ENCODE peak calls at places on chromosomes 4 and X, in ten cellular contexts. X, I, S, B, C, J, R, L, U and M are unnamed samples.
A peak's percentile ranks its signal among the peaks of the same experiment; 100 is the strongest.

GRCh38 chrX:139844884-139845283 is 88.0 kb downstream of the ATP11C start:
- DNase-seq in X (no peak), I (no peak), S (no peak), B (no peak), C (no peak), J (no peak), R (no peak), L (no peak), U (no peak), M (no peak)

GRCh38 chr4:76420901-76421581 is at the start of gene CCDC158:
- DNase-seq in X (peak; percentile 47), I (no peak), S (no peak), B (peak; percentile 36), C (no peak), J (no peak), R (no peak), L (no peak), U (no peak), M (no peak)

GRCh38 chr4:158783775-158784174 is 14.9 kb downstream of the FNIP2 start:
- DNase-seq in X (no peak), I (no peak), S (peak; percentile 35), B (no peak), C (no peak), J (no peak), R (no peak), L (no peak), U (no peak), M (no peak)

GRCh38 chrX:14497184-14497666 is 32.1 kb upstream of the GLRA2 start:
- DNase-seq in X (no peak), I (no peak), S (no peak), B (no peak), C (no peak), J (no peak), R (peak; percentile 2), L (no peak), U (no peak), M (no peak)

GRCh38 chrX:101658661-101659477 is 781 bp downstream of the ARMCX2 start:
- DNase-seq in X (peak; percentile 83), I (no peak), S (peak; percentile 5), B (peak; percentile 83), C (peak; percentile 71), J (no peak), R (peak; percentile 31), L (peak; percentile 88), U (peak; percentile 32), M (no peak)

GRCh38 chr4:21768349-21769310 is 179.9 kb downstream of the KCNIP4 start:
- DNase-seq in X (peak; percentile 12), I (peak; percentile 28), S (peak; percentile 61), B (no peak), C (peak; percentile 54), J (peak; percentile 28), R (no peak), L (no peak), U (no peak), M (no peak)

GRCh38 chr4:116001291-116001690 is 887.9 kb upstream of the NDST4 start:
- DNase-seq in X (no peak), I (no peak), S (no peak), B (no peak), C (no peak), J (no peak), R (no peak), L (no peak), U (no peak), M (no peak)

GRCh38 chrX:40912166-40912565 is 173.1 kb upstream of the USP9X start:
- DNase-seq in X (no peak), I (no peak), S (no peak), B (no peak), C (no peak), J (no peak), R (no peak), L (no peak), U (no peak), M (no peak)

GRCh38 chrX:24465524-24465850 is 401 bp downstream of the PDK3 start:
- DNase-seq in X (no peak), I (no peak), S (no peak), B (no peak), C (no peak), J (no peak), R (no peak), L (no peak), U (peak; percentile 3), M (no peak)

GRCh38 chr4:77804471-77804870 is 14.7 kb downstream of the CNOT6L start:
- DNase-seq in X (no peak), I (no peak), S (no peak), B (no peak), C (no peak), J (no peak), R (no peak), L (no peak), U (no peak), M (no peak)

GRCh38 chrX:12978205-12979010 is 3.5 kb downstream of the TMSB4X start:
- DNase-seq in X (no peak), I (no peak), S (peak; percentile 71), B (peak; percentile 45), C (peak; percentile 41), J (no peak), R (peak; percentile 82), L (peak; percentile 71), U (no peak), M (no peak)

GRCh38 chr4:74840931-74841330 is 46.6 kb upstream of the BTC start:
- DNase-seq in X (no peak), I (no peak), S (no peak), B (no peak), C (no peak), J (no peak), R (no peak), L (no peak), U (no peak), M (no peak)

GRCh38 chr4:15913631-15913970 is 24.9 kb downstream of the FGFBP1 start:
- DNase-seq in X (no peak), I (no peak), S (peak; percentile 99), B (no peak), C (no peak), J (peak; percentile 49), R (no peak), L (no peak), U (no peak), M (no peak)

GRCh38 chr4:142701017-142701416 is 145.1 kb downstream of the INPP4B start:
- DNase-seq in X (no peak), I (no peak), S (no peak), B (no peak), C (no peak), J (no peak), R (no peak), L (no peak), U (no peak), M (no peak)

GRCh38 chr4:151676301-151676700 is 84.5 kb downstream of the GATB start:
- DNase-seq in X (peak; percentile 56), I (no peak), S (peak; percentile 88), B (no peak), C (no peak), J (peak; percentile 8), R (no peak), L (no peak), U (no peak), M (no peak)
- H3K27ac ChIP-seq in X (no peak overlapping the region), I (no peak overlapping the region), S (no peak overlapping the region), B (no peak overlapping the region), C (peak overlapping the region; percentile 82), J (no peak overlapping the region), R (no peak overlapping the region), L (no peak overlapping the region), U (no peak overlapping the region), M (no peak overlapping the region)

DNA sequence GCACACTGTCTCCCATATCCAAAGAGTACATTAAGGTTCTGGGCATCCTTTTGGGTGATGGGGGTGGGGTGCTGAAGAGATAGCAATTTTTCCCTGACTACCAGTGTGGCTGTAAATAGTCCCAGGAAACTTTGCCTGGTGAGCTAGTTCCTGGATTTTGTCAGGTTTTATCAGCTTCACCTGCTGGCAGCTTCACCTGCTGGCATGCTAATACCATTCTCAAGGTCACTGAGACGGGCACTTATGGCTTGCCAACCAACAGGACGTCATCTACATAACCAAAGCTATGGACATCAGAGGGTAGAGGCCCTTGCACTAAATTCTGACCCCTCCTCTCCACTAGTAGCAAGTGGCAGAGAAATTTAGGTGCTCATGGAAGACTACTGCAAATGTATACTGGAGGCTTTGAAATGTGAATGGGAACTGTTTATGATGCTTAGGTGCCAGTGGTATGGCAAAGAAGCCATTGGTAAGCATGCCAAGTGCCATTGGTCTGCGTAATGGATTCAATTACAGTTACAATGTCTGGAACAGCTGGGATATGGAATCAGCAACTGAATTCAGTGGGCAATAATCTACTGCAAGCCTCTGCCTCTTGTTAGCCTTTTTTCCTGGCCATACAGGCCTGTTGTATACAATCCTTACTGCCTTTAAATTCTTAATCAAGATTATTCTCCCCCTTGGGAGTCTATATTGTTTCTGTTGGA is 71.6 kb upstream of the SH3RF1 start:
- DNase-seq in X (no peak), I (no peak), S (no peak), B (no peak), C (no peak), J (no peak), R (no peak), L (no peak), U (no peak), M (no peak)
- H3K27ac ChIP-seq in X (no peak overlapping the region), I (no peak overlapping the region), S (no peak overlapping the region), B (no peak overlapping the region), C (peak overlapping the region; percentile 78), J (no peak overlapping the region), R (no peak overlapping the region), L (no peak overlapping the region), U (no peak overlapping the region), M (peak overlapping the region; percentile 27)

GRCh38 chr4:53905935-53906377 is 158.4 kb downstream of the CHIC2 start:
- DNase-seq in X (peak; percentile 60), I (peak; percentile 36), S (peak; percentile 61), B (peak; percentile 50), C (no peak), J (no peak), R (no peak), L (no peak), U (no peak), M (no peak)
- H3K27ac ChIP-seq in X (no peak overlapping the region), I (no peak overlapping the region), S (no peak overlapping the region), B (peak overlapping the region; percentile 52), C (no peak overlapping the region), J (no peak overlapping the region), R (no peak overlapping the region), L (peak overlapping the region; percentile 31), U (no peak overlapping the region), M (no peak overlapping the region)

GRCh38 chr4:185383451-185383850 is 12.3 kb downstream of the LRP2BP start:
- DNase-seq in X (peak; percentile 74), I (no peak), S (peak; percentile 62), B (no peak), C (no peak), J (no peak), R (no peak), L (no peak), U (no peak), M (no peak)

GRCh38 chr4:185384877-185385465 is 10.8 kb downstream of the LRP2BP start:
- DNase-seq in X (no peak), I (no peak), S (no peak), B (no peak), C (no peak), J (no peak), R (no peak), L (no peak), U (no peak), M (no peak)

GRCh38 chr4:185381794-185382193 is 13.9 kb downstream of the LRP2BP start:
- DNase-seq in X (no peak), I (peak; percentile 6), S (peak; percentile 16), B (no peak), C (no peak), J (no peak), R (no peak), L (no peak), U (no peak), M (no peak)

GRCh38 chr4:185382754-185383153 is 13.0 kb downstream of the LRP2BP start:
- DNase-seq in X (no peak), I (peak; percentile 15), S (no peak), B (no peak), C (no peak), J (no peak), R (no peak), L (no peak), U (no peak), M (no peak)

GRCh38 chr4:185384061-185384460 is 11.7 kb downstream of the LRP2BP start:
- DNase-seq in X (no peak), I (no peak), S (no peak), B (no peak), C (no peak), J (no peak), R (no peak), L (no peak), U (no peak), M (no peak)
- H3K27ac ChIP-seq in X (peak overlapping the region; percentile 72), I (no peak overlapping the region), S (no peak overlapping the region), B (no peak overlapping the region), C (no peak overlapping the region), J (no peak overlapping the region), R (no peak overlapping the region), L (no peak overlapping the region), U (no peak overlapping the region), M (no peak overlapping the region)